ENCODE peak calls at places on chromosomes 4 and X, in seven cellular contexts. F, P, K, L, O, Q and M are unnamed samples.

GRCh38 chrX:129577473-129577872 is 37.4 kb downstream of the OCRL start:
- DNase-seq in L (no peak), K (peak), O (no peak), P (no peak), Q (no peak), F (no peak), M (no peak)

GRCh38 chr4:6548201-6548881 is 26.6 kb upstream of the MAN2B2 start:
- DNase-seq in O (no peak), F (no peak), Q (peak), P (no peak), L (peak), K (peak), M (no peak)

GRCh38 chr4:152283806-152284470 is 252.0 kb downstream of the FBXW7 start:
- DNase-seq in Q (no peak), P (no peak), F (no peak), K (no peak), L (no peak), O (no peak), M (no peak)

GRCh38 chr4:86558799-86559198 is 35.3 kb upstream of the PTPN13 start:
- DNase-seq in L (no peak), F (no peak), P (no peak), K (peak), O (no peak), Q (no peak), M (no peak)

GRCh38 chr4:142121448-142121847 is 485.1 kb downstream of the IL15 start:
- DNase-seq in P (no peak), Q (no peak), L (no peak), F (no peak), O (no peak), K (no peak), M (no peak)

GRCh38 chr4:173167793-173168395 is 717 bp upstream of the GALNT7 start:
- DNase-seq in K (peak), L (peak), Q (no peak), F (peak), P (peak), O (peak), M (peak)

GRCh38 chr4:45527160-45527559 is 596.7 kb downstream of the GABRG1 start:
- DNase-seq in O (no peak), Q (no peak), L (no peak), F (no peak), P (no peak), K (no peak), M (no peak)

GRCh38 chrX:129247642-129248041 is 275.6 kb downstream of the SMARCA1 start:
- DNase-seq in O (no peak), L (no peak), Q (no peak), F (no peak), K (no peak), P (no peak), M (no peak)

GRCh38 chrX:87005885-87006284 is 511.7 kb upstream of the KLHL4 start:
- DNase-seq in Q (no peak), F (no peak), P (no peak), L (no peak), K (no peak), O (no peak), M (no peak)

GRCh38 chrX:10101269-10101668 is 55.5 kb upstream of the CLCN4 start:
- DNase-seq in L (no peak), K (peak), O (no peak), P (no peak), F (no peak), Q (peak), M (no peak)

GRCh38 chr4:8830611-8831200 is 40.9 kb downstream of the HMX1 start:
- DNase-seq in P (peak), O (no peak), Q (no peak), K (no peak), F (peak), L (no peak), M (no peak)

GRCh38 chr4:182367153-182367552 is 124.0 kb downstream of the TENM3 start:
- DNase-seq in P (no peak), Q (no peak), K (no peak), O (no peak), F (no peak), L (no peak), M (no peak)

GRCh38 chr4:6333301-6334202 is 63.9 kb downstream of the WFS1 start:
- DNase-seq in O (peak), L (peak), F (no peak), K (no peak), P (no peak), Q (no peak), M (no peak)

GRCh38 chr4:99946346-99947189 is at the start of gene DNAJB14:
- DNase-seq in O (peak), P (peak), K (peak), L (peak), F (peak), Q (peak), M (peak)

GRCh38 chr4:76744253-76744921 is 153.6 kb downstream of the SOWAHB start:
- DNase-seq in F (no peak), Q (no peak), P (no peak), L (no peak), O (no peak), K (peak), M (no peak)

DNA sequence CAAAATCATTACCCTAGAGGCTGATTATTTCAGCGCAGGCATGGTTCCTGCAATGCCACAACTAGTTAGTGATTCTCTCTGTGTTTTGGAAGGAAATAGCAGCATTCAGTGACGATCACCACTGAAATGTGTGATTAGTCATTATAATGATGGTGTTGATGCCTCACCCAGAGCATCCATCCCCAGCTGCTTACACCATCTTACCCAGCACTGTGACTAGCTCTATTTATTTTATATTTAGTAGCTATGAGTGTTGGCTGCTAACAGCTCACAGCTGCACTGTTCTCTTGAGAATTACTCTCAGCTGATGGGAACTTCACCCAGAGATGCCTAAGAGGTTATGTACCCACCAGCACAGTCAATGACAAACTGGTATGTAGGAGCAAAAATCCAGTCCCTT is 60.5 kb upstream of the TSPAN7 start:
- DNase-seq in L (no peak), F (no peak), P (no peak), Q (no peak), O (no peak), K (no peak), M (no peak)
- TF ChIP-seq CTCF in L (no peak), F (no peak), P (no peak), Q (no peak), O (no peak), K (no peak), M (no peak)

DNA sequence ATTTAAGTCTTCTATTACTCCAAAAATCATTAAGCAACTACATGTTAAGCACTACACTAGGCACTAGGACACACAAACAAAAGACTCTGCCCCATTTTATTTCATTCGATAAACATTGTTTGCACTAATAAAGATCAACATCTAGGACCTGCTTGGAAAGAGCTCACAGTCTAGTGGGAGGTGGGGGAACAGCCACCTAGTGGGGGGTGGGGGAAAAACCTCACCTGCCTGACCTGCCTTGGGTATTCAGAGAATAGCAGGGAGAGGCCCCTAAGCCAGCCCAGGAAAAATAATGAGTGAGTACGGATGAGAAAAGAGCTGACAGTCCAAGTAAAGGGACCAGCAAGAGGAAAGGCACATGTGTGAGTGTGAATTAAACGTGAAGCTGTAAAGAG is 52.2 kb downstream of the PRDM5 start:
- DNase-seq in K (no peak), Q (peak), L (peak), O (no peak), P (no peak), F (no peak), M (no peak)
- TF ChIP-seq CTCF in K (no peak), Q (peak), L (peak), O (peak), P (no peak), F (no peak), M (no peak)

GRCh38 chrX:104370089-104370488 is 115.4 kb upstream of the ESX1 start:
- DNase-seq in F (no peak), P (no peak), O (no peak), L (no peak), Q (peak), K (no peak), M (no peak)
- TF ChIP-seq CTCF in F (no peak), P (no peak), O (no peak), L (no peak), Q (peak), K (no peak), M (no peak)

DNA sequence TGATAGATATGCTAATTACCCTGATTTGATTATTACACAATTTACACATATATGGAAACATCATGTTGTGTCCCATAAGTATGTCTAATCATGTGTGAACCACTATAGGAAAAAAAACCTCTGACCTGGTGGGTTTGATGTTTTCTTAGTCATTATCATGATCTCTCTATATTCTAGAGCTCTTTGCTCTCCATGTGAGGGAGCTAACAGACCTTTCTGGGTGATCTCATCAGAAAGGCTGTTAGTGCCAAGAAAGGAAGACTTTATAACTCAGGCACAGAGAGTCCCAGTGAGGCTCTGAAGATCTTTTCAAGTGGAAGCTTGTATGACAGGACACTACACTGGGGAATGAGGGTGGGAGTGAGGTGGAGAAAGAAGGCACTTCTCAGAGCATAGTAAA is 527.7 kb upstream of the MAGEB2 start:
- DNase-seq in P (no peak), O (no peak), F (no peak), Q (no peak), L (no peak), K (peak), M (no peak)
- TF ChIP-seq CTCF in P (no peak), O (no peak), F (no peak), Q (no peak), L (no peak), K (peak), M (no peak)

GRCh38 chrX:16558489-16558888 is 91.5 kb upstream of the S100G start:
- DNase-seq in O (no peak), L (no peak), F (no peak), Q (no peak), K (no peak), P (no peak), M (no peak)
- TF ChIP-seq CTCF in O (no peak), L (no peak), F (no peak), Q (no peak), K (no peak), P (no peak), M (no peak)

DNA sequence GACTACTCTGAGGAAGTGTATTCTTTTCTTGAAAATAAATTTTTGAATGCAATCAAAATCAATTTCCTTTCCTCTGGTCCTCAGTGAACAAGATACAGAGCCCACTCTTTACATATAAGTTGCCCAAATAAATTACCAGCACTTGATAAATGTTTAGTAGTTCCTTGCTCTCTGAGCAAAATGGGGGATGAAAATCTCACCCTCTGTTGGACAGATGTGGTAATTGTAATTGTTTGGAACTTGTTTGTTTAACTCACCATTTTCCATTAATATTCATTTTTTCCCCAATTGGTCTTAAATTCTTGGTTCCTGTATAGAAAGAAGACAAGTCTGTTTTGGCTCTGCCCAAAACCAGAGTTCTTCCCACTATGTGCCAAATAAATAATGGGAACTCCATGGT is 146.3 kb downstream of the LDB2 start:
- DNase-seq in P (no peak), K (peak), L (no peak), Q (no peak), F (no peak), O (no peak), M (no peak)
- TF ChIP-seq CTCF in P (peak), K (peak), L (no peak), Q (no peak), F (no peak), O (no peak), M (no peak)

GRCh38 chr4:154622598-154622997 is 10.1 kb upstream of the FGG start:
- DNase-seq in F (no peak), L (peak), K (peak), Q (peak), O (peak), P (no peak), M (peak)
- TF ChIP-seq CTCF in F (no peak), L (peak), K (peak), Q (peak), O (peak), P (peak), M (peak)

DNA sequence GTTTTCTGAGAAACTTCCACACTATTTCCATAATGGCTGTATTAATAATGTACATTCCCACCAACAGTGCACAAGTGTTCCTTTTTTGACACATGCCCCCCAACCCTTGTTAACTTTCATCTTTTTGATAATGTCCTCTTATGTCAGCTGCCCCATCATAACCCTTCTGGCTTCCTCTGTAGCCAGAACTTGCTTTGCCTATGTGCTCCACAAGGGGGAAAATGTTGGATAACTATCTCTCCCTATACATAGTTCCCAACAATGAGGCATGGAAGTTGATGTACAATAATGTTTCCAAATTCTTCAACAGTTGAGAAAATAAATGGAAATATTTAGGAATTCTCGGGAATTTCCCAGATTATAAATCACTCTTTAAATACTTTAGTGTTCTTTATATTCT is 142.9 kb downstream of the ASB9 start:
- DNase-seq in L (no peak), F (no peak), P (no peak), Q (no peak), K (no peak), O (no peak), M (no peak)
- TF ChIP-seq CTCF in L (no peak), F (no peak), P (no peak), Q (no peak), K (no peak), O (no peak), M (no peak)

DNA sequence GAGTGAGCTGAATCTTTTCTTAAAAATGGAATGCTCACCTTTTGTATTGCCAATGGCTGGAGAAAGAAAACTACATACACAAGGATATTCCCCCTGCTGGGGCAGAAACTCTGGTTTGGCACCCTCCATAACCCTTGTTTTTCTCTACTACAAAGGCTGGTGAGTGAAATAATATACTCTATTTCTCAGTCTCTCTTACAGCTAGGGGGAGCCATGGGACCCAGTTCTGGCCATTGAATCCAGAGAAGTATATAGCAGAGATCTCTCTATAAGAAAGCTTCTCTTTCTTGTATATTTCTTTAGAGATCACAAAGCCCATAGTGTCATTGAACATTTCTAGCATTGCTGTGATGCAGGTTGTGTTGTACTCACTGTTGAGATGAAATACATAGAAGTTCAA is 49.8 kb downstream of the SMPX start:
- DNase-seq in L (peak), Q (no peak), P (no peak), O (no peak), F (no peak), K (no peak), M (no peak)
- TF ChIP-seq CTCF in L (peak), Q (peak), P (no peak), O (peak), F (no peak), K (peak), M (no peak)

DNA sequence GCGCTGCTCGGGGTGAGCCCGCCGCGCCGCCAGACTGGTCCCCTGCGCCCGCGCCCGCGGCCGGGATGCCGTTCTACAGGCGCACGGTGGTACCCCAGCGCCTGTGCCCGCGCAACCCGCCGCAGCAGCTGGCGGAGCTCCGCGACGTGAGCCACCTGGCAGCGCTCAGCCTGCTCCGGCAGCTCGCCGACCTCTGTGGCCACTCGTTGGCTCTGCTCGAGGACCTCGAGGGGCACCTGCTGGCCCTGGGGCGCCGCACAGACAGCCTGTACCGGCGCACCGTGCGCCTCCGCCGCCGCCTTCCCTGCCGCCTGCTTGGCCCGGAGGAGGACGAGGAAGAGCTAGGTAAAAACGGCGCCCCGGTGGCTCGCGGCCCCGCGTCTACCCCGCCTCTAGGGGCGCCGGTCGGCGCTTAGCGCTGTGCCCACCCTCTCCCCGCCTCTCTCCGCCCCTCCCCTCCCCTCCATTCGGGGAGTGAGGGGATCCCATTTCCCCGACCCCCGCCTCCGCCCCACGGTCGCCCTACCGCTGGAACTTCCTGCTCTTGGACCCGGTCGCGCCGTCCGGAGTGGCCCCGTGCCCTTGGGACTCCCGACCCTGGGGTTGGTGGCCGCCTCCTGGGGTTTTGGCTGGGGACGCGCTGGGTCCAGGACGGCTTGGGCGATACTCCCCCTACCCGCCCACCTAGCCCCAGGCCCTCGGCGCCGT is 532 bp downstream of the NHSL2 start:
- DNase-seq in F (peak), Q (no peak), O (peak), L (no peak), P (peak), K (no peak), M (peak)
- TF ChIP-seq CTCF in F (no peak), Q (no peak), O (peak), L (no peak), P (no peak), K (no peak), M (no peak)